ENCODE peak calls at places on chromosomes 12 and 14, in six cellular contexts. W, H, C, T, Y and Z are unnamed samples.

GRCh38 chr12:81610955-81611889 is 147.9 kb downstream of the PPFIA2 start:
- DNase-seq in W (no peak), H (no peak), C (no peak), T (no peak), Y (no peak), Z (no peak)

GRCh38 chr14:74567646-74568379 is 44.2 kb downstream of the LTBP2 start:
- DNase-seq in W (no peak), H (no peak), C (no peak), T (no peak), Y (no peak), Z (no peak)

GRCh38 chr12:1832801-1833595 is 12.6 kb downstream of the LRTM2 start:
- DNase-seq in W (no peak), H (no peak), C (no peak), T (no peak), Y (peak), Z (no peak)

GRCh38 chr12:62604856-62605255 is 138.2 kb downstream of the MON2 start:
- DNase-seq in W (no peak), H (no peak), C (no peak), T (no peak), Y (no peak), Z (no peak)

GRCh38 chr12:113424915-113425823 is 3.0 kb downstream of the SDSL start:
- DNase-seq in W (peak), H (no peak), C (peak), T (no peak), Y (peak), Z (peak)

GRCh38 chr14:75150150-75150549 is 23.3 kb upstream of the NEK9 start:
- DNase-seq in W (no peak), H (no peak), C (no peak), T (no peak), Y (no peak), Z (no peak)

GRCh38 chr12:84069699-84070098 is 842.9 kb downstream of the SLC6A15 start:
- DNase-seq in W (no peak), H (peak), C (no peak), T (no peak), Y (no peak), Z (no peak)

GRCh38 chr12:55780695-55781094 is 36.8 kb downstream of the SARNP start:
- DNase-seq in W (no peak), H (peak), C (no peak), T (peak), Y (no peak), Z (no peak)

GRCh38 chr12:14961466-14962155 is at the start of gene ARHGDIB:
- DNase-seq in W (peak), H (no peak), C (no peak), T (no peak), Y (peak), Z (no peak)

GRCh38 chr12:13211859-13212664 is 15.5 kb downstream of the EMP1 start:
- DNase-seq in W (peak), H (no peak), C (peak), T (no peak), Y (no peak), Z (peak)

GRCh38 chr12:14955876-14956811 is 5.3 kb downstream of the ARHGDIB start:
- DNase-seq in W (peak), H (no peak), C (no peak), T (no peak), Y (no peak), Z (no peak)

GRCh38 chr14:63563370-63564026 is 20.3 kb upstream of the PPP2R5E start:
- DNase-seq in W (no peak), H (no peak), C (no peak), T (no peak), Y (no peak), Z (no peak)

GRCh38 chr12:106030210-106031175 is 108.3 kb downstream of the NUAK1 start:
- DNase-seq in W (no peak), H (peak), C (no peak), T (peak), Y (no peak), Z (no peak)

GRCh38 chr12:50764116-50764860 is 387 bp downstream of the ATF1 start:
- DNase-seq in W (peak), H (no peak), C (peak), T (no peak), Y (peak), Z (peak)

GRCh38 chr14:64508215-64508776 is 3.7 kb downstream of the ZBTB1 start:
- DNase-seq in W (peak), H (no peak), C (no peak), T (no peak), Y (no peak), Z (no peak)

GRCh38 chr12:90543393-90543792 is 411.6 kb downstream of the CCER1 start:
- DNase-seq in W (no peak), H (no peak), C (no peak), T (no peak), Y (no peak), Z (no peak)

GRCh38 chr12:12786716-12787601 is 1.5 kb downstream of the APOLD1 start:
- DNase-seq in W (peak), H (no peak), C (peak), T (no peak), Y (peak), Z (peak)

GRCh38 chr14:96592591-96593388 is 90.6 kb downstream of the PAPOLA start:
- DNase-seq in W (peak), H (no peak), C (no peak), T (no peak), Y (peak), Z (peak)

GRCh38 chr12:19915392-19916192 is 452.7 kb upstream of the PDE3A start:
- DNase-seq in W (no peak), H (peak), C (no peak), T (no peak), Y (no peak), Z (no peak)

GRCh38 chr12:67710582-67710981 is 62.0 kb downstream of the DYRK2 start:
- DNase-seq in W (peak), H (peak), C (no peak), T (no peak), Y (no peak), Z (no peak)

GRCh38 chr12:4270670-4271432 is 2.7 kb upstream of the CCND2 start:
- DNase-seq in W (no peak), H (no peak), C (no peak), T (no peak), Y (peak), Z (peak)

GRCh38 chr12:13504074-13504473 is 307.5 kb downstream of the EMP1 start:
- DNase-seq in W (no peak), H (no peak), C (no peak), T (no peak), Y (no peak), Z (no peak)

GRCh38 chr14:90675399-90675798 is 140.8 kb downstream of the TTC7B start:
- DNase-seq in W (no peak), H (peak), C (no peak), T (no peak), Y (no peak), Z (no peak)

GRCh38 chr14:77181124-77181602 is 435 bp upstream of the TMEM63C start:
- DNase-seq in W (no peak), H (no peak), C (no peak), T (no peak), Y (no peak), Z (no peak)

GRCh38 chr12:8648598-8649205 is 13.9 kb downstream of the MFAP5 start:
- DNase-seq in W (peak), H (no peak), C (no peak), T (no peak), Y (no peak), Z (no peak)

GRCh38 chr14:70887207-70888150 is 19.8 kb upstream of the PCNX1 start:
- DNase-seq in W (no peak), H (no peak), C (no peak), T (peak), Y (no peak), Z (no peak)

GRCh38 chr12:107027304-107028053 is 40.5 kb upstream of the MTERF2 start:
- DNase-seq in W (no peak), H (peak), C (no peak), T (peak), Y (no peak), Z (no peak)

GRCh38 chr12:58575281-58575680 is 345.0 kb downstream of the LRIG3 start:
- DNase-seq in W (no peak), H (no peak), C (no peak), T (peak), Y (no peak), Z (no peak)

GRCh38 chr12:50033317-50033679 is 8.0 kb upstream of the RACGAP1 start:
- DNase-seq in W (no peak), H (no peak), C (no peak), T (no peak), Y (peak), Z (no peak)

GRCh38 chr14:38174721-38175120 is 33.0 kb upstream of the SSTR1 start:
- DNase-seq in W (no peak), H (no peak), C (no peak), T (no peak), Y (no peak), Z (no peak)

GRCh38 chr14:94334837-94335236 is 11.7 kb upstream of the SERPINA6 start:
- DNase-seq in W (no peak), H (no peak), C (no peak), T (no peak), Y (no peak), Z (no peak)

DNA sequence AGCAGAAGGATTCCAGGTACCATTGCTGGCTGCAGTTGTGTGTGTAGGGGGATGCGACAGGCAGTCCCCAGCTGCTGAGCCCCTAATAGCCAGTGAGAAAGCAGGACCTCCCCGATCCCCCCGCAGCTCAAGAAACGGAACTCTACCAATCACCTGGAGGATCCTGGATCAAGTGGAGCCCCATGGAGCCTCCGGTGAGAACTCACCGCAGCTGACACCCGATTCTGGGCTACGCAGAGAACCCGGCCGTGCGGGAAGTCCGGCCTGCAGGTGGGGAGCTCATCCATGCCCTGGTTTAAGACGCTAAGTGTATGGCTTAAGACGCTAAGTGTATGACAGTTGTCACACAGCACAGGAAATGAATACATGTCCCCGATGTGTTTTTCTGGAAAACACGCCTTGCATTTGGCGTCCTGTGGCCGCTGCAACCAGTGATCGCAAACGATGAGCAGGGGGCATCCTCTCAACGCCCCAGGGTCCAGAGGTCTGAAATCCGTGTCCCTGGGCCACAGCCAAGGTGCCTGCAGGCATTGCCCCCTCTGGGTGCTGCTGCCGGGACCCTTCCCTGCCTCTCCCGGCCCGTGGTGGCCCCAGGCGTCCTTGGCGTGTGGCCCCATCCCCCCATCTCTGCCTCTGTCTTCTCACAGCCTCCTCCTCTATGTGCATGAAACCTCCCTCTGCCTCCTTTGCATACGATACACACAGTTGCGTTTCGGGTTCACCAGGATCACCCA is 75.1 kb downstream of the KIF26A start:
- DNase-seq in W (no peak), H (no peak), C (no peak), T (no peak), Y (peak), Z (peak)
- TF ChIP-seq CTCF in W (no peak), H (no peak), C (no peak), T (no peak), Y (no peak), Z (no peak)

GRCh38 chr14:57889245-57889644 is 23.4 kb upstream of the SLC35F4 start:
- DNase-seq in W (no peak), H (no peak), C (peak), T (no peak), Y (peak), Z (no peak)

GRCh38 chr14:57879516-57879915 is 13.6 kb upstream of the SLC35F4 start:
- DNase-seq in W (no peak), H (no peak), C (no peak), T (no peak), Y (no peak), Z (no peak)

GRCh38 chr14:57883061-57883460 is 17.2 kb upstream of the SLC35F4 start:
- DNase-seq in W (no peak), H (no peak), C (no peak), T (no peak), Y (no peak), Z (no peak)

GRCh38 chr14:57884175-57884574 is 18.3 kb upstream of the SLC35F4 start:
- DNase-seq in W (no peak), H (no peak), C (no peak), T (no peak), Y (no peak), Z (no peak)
- TF ChIP-seq CTCF in W (no peak), H (peak), C (no peak), T (peak), Y (no peak), Z (peak)

DNA sequence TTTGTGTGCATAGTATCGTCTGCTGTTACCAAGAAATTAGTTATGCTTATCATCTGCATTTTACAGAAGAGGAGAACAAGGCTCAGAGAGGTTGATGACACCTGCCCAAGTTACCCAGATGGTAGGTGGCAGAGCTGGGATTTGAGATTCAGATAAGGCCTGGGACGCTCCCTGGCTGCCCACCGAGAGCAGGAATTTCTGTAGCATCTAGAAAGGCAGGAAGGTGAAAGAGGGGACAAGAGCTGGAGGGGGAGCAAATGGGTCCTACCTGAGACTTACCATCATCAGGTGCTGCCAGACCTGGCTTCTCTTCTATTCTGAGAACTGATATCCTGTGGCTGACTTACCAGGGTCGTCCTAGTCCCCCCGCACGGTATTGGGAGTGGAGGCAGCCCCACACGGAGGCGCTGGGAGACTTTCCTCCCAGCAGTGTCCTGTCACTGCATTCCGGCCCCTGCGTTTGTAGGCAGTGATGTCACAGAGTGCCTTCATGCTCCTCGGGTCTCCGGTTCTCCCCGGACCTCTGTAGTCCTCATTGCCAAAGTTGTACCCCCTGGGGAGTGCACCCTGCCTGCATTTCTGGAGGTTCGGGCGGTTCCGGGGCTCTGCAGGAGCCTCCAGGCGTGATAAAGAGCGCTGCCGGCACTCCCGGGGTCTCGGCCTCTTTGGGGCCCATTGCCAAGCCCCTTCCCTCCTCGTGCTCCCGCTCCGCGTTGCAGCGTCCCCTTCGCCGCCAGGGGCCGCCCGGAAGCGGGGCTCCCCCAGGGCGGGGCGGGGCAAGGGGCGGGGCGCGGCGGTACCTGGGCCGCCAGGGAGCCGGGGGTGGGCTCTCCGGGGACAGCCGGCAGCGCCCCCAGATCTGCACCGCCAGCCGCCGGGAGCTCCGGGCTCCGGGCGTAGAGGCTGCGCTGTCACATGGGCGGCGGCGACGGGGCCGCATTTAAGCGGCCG is at the start of gene CABP1:
- DNase-seq in W (peak), H (no peak), C (no peak), T (no peak), Y (no peak), Z (peak)
- TF ChIP-seq CTCF in W (peak), H (peak), C (no peak), T (no peak), Y (peak), Z (peak)

DNA sequence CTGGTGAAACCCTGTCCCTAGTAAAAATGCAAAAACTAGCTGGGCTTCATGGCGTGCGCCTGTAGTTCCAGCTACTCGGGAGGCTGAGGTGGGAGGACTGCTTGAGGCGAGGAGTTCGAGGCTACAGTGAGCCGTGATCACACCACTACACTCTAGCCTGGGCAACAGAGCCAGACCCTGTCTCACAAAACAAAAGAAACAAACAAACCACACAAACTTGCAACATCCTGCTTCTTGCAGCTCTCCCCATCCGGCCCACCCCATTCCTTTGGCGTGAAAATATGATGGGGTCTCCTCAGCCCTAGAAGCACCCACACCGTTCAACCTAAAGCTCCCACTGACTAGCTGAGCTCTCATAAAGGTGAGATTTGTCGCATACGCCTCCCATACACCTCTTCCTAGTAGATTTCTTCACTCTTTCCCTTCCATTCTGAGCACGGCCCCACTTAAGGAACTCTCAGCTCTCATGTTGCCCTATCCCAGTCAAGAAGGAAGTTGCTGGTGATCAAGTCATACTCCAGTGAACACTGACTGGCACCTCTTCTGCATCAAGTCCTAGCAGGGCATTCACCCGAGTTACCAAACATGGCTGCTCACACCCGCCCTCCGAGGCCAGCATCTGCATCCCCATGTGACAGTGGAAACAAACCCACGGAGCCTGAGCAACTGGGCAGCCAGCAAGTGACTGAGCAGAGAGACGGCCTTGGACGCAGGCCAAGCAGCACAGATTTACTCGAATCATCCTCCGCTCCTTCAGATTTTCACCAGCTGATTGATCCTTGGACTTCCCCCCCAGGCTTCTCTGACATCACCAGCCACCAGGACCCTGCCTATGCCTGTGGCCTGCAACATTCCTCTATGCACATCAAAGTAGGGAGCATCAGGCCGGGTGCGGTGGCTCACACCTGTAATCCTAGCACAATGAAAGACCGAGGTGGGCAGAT is 18.9 kb upstream of the CD27 start:
- DNase-seq in W (peak), H (no peak), C (no peak), T (no peak), Y (no peak), Z (no peak)
- TF ChIP-seq CTCF in W (no peak), H (no peak), C (no peak), T (no peak), Y (no peak), Z (no peak)

DNA sequence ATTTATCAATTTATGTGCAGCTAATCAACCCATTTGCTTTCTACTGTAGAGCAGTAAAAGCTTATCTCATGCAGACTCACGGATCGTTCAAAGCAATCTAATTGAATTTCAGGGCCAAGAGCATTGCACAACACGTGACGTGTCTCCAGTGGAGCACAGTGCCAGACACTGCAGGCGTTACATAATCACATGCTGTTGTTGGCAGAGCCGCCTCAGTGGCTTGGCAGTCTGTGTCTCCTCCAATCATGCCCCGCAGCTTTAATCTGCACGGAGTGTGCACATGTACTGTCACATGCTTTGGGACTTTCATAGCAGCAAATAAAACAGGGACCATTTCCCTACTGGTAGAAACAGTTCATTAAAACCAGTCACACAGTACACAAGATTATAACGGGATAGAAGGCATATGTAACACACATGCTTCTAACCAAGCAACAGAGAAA is 309.3 kb downstream of the ITPR2 start:
- DNase-seq in W (no peak), H (peak), C (peak), T (peak), Y (peak), Z (peak)
- TF ChIP-seq CTCF in W (no peak), H (peak), C (peak), T (no peak), Y (no peak), Z (no peak)

GRCh38 chr12:6689000-6689882 is at the start of gene ZNF384:
- DNase-seq in W (peak), H (peak), C (peak), T (peak), Y (peak), Z (peak)
- TF ChIP-seq CTCF in W (peak), H (peak), C (peak), T (peak), Y (no peak), Z (peak)